ENCODE peak calls at places on chromosomes 13 and 19, in ten cellular contexts. R is ovary, F is HepG2, M is K562, H is endothelial cell of umbilical vein, U is testis, S is gastrocnemius medialis, T is tibial nerve, B is GM12891, C is adrenal gland. G is an unnamed sample.

GRCh38 chr13:50636007-50636704 is 207.3 kb downstream of the DLEU7 start:
- DNase-seq in R (no peak), F (no peak), M (peak), H (no peak), U (peak), S (no peak), T (no peak), B (peak), C (no peak), G (no peak)

GRCh38 chr13:113356594-113356993 is 7.3 kb downstream of the GRTP1 start:
- DNase-seq in R (no peak), F (no peak), M (no peak), H (no peak), U (no peak), S (no peak), T (no peak), B (no peak), C (no peak), G (no peak)

GRCh38 chr13:109945206-109945960 is 159.0 kb upstream of the IRS2 start:
- DNase-seq in R (no peak), F (no peak), M (no peak), H (no peak), U (no peak), S (no peak), T (no peak), B (no peak), C (no peak), G (no peak)

GRCh38 chr19:3792114-3792513 is 5.9 kb upstream of the MATK start:
- DNase-seq in R (no peak), F (no peak), M (no peak), H (no peak), U (no peak), S (no peak), T (no peak), B (no peak), C (no peak), G (no peak)

GRCh38 chr19:56974554-56975207 is 134.2 kb upstream of the PEG3 start:
- DNase-seq in R (peak), F (peak), M (no peak), H (no peak), U (peak), S (no peak), T (no peak), B (no peak), C (peak), G (no peak)

GRCh38 chr13:109145631-109146030 is 516.2 kb downstream of the MYO16 start:
- DNase-seq in R (no peak), F (peak), M (peak), H (peak), U (peak), S (no peak), T (peak), B (peak), C (peak), G (peak)

GRCh38 chr19:383922-384800 is 24.8 kb downstream of the C2CD4C start:
- DNase-seq in R (no peak), F (peak), M (peak), H (peak), U (no peak), S (no peak), T (no peak), B (no peak), C (no peak), G (peak)

GRCh38 chr13:77623797-77624196 is 73.7 kb upstream of the SLAIN1 start:
- DNase-seq in R (no peak), F (no peak), M (no peak), H (no peak), U (no peak), S (no peak), T (no peak), B (no peak), C (no peak), G (no peak)

GRCh38 chr19:17420267-17420924 is 549 bp downstream of the MVB12A start:
- DNase-seq in R (peak), F (no peak), M (peak), H (peak), U (peak), S (peak), T (peak), B (no peak), C (peak), G (peak)

GRCh38 chr13:77033717-77034302 is 6.9 kb upstream of the FBXL3 start:
- DNase-seq in R (no peak), F (no peak), M (no peak), H (no peak), U (no peak), S (no peak), T (no peak), B (no peak), C (no peak), G (no peak)

GRCh38 chr13:49995535-49996165 is 1.2 kb upstream of the TRIM13 start:
- DNase-seq in R (no peak), F (no peak), M (no peak), H (peak), U (no peak), S (no peak), T (no peak), B (no peak), C (no peak), G (no peak)

DNA sequence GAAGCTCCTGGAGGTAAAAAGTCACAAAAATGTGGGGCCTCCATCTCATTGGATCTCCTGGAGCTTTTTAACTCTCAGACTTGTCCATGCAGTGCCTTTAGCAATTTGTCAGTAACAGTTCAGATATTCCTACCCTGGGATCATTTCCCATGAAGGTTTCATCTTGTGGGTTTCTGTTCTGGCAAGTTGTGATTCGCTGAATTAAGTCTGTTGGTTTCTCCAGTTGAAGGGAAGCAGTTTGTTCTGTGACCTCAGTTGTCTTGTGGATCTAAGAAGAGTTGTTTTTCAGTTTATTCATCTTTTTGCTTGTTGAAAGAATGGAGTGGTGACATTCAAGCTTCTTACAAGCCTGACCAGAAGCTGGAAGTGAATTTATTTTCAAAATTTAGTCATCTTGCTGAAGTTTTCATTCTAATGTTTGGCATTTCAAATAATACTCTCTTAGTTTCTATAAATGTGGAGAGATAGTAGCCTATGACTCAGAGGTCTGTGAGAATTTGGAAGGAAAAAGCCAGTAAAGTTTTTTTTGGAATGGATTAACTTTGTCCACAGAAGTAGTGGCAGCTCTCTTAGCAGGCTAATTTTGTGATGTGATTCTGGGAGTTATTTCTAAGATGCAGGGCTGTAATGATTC is 120.1 kb upstream of the CSNK1A1L start:
- DNase-seq in R (no peak), F (no peak), M (no peak), H (no peak), U (no peak), S (no peak), T (no peak), B (no peak), C (no peak), G (no peak)
- TF ChIP-seq POLR2A in R (no peak), F (no peak), M (no peak), H (no peak), U (no peak), S (no peak), T (no peak), B (no peak), C (no peak), G (no peak)

DNA sequence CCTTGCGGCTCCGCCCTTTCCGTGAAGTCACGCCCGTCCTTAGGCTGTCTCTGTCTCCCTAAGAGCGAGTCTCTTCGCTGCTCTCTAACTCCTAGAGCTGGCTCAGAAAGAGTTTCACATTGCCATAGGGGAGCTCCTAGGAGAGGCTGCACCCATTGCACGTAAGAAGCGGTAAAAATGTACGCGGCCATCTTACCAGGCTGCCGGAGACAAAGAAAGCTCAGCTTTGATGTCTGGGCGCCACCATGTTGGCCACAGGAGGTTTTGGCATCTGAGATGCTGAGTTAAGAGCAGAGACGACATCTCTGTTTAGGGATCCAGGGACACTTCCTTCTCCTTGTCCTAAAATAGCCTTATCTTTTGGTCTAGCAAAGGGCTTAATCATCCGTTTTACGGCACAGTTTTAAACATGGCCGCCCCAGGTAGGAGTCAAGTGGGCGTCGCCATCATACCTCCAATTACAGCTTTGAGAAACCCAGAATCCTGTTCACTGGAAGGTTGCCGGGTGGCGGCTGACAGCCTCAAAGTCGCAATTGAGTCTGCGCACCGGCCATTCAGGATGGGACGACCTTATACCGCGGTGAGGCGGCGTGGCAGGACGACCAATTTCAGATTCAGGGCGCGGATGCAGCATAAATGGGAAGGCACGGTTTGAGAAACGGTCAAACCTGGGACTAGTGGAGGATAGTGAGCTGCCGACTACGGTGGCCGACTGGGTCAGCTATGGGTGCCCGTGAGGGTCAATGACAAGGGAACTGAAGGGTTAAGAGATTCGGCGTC is at the start of gene ZNF793:
- DNase-seq in R (peak), F (no peak), M (no peak), H (peak), U (peak), S (peak), T (peak), B (no peak), C (peak), G (peak)
- TF ChIP-seq POLR2A in R (peak), F (no peak), M (no peak), H (no peak), U (peak), S (no peak), T (no peak), B (peak), C (peak), G (peak)

DNA sequence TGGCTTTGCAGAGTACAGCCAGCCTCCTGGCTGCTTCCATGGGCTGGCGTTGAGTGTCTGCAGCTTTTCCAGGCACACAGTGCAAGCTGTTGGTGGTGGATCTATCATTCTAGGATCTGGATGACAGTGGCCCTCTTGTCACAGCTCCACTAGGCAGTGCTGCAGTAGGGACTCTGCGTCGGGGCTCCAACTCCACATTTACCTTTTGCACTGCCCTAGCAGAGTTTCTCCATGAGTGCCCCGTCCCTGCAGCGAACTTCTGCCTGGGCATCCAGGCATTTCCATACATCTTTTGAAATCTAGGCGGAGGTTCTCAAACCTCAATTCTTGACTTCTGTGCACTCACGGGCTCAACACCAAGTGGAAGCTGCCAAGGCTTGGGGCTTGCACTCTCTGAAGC is 1697.3 kb upstream of the MIR17HG start:
- DNase-seq in R (no peak), F (no peak), M (no peak), H (no peak), U (no peak), S (no peak), T (no peak), B (no peak), C (no peak), G (no peak)
- TF ChIP-seq POLR2A in R (no peak), F (no peak), M (no peak), H (no peak), U (no peak), S (no peak), T (no peak), B (no peak), C (no peak), G (no peak)

GRCh38 chr19:15123031-15123890 is 16.1 kb downstream of the SYDE1 start:
- DNase-seq in R (no peak), F (no peak), M (no peak), H (no peak), U (no peak), S (no peak), T (no peak), B (no peak), C (no peak), G (no peak)

GRCh38 chr19:15123900-15124299 is 16.7 kb downstream of the SYDE1 start:
- DNase-seq in R (peak), F (no peak), M (no peak), H (no peak), U (peak), S (peak), T (no peak), B (no peak), C (peak), G (peak)

GRCh38 chr19:15124572-15125231 is 17.5 kb downstream of the SYDE1 start:
- DNase-seq in R (no peak), F (peak), M (no peak), H (no peak), U (peak), S (no peak), T (no peak), B (no peak), C (peak), G (peak)

GRCh38 chr19:15126511-15126910 is 19.3 kb downstream of the SYDE1 start:
- DNase-seq in R (no peak), F (no peak), M (no peak), H (no peak), U (no peak), S (no peak), T (no peak), B (no peak), C (no peak), G (no peak)

GRCh38 chr19:15125232-15126067 is 18.2 kb downstream of the SYDE1 start:
- DNase-seq in R (peak), F (peak), M (peak), H (peak), U (peak), S (peak), T (peak), B (peak), C (peak), G (peak)
- TF ChIP-seq POLR2A in R (peak), F (peak), M (peak), H (peak), U (no peak), S (peak), T (no peak), B (peak), C (peak), G (peak)

GRCh38 chr19:55117636-55118391 is at the start of gene PPP1R12C:
- DNase-seq in R (peak), F (peak), M (peak), H (peak), U (peak), S (peak), T (peak), B (peak), C (peak), G (peak)
- TF ChIP-seq POLR2A in R (no peak), F (peak), M (peak), H (peak), U (no peak), S (peak), T (no peak), B (peak), C (peak), G (peak)

GRCh38 chr19:47742636-47743035 is 2.7 kb upstream of the NOP53 start:
- DNase-seq in R (no peak), F (no peak), M (no peak), H (no peak), U (no peak), S (no peak), T (no peak), B (no peak), C (no peak), G (no peak)
- TF ChIP-seq POLR2A in R (no peak), F (no peak), M (no peak), H (no peak), U (no peak), S (no peak), T (no peak), B (no peak), C (no peak), G (no peak)

GRCh38 chr19:20078696-20079095 is 896 bp downstream of the ZNF90 start:
- DNase-seq in R (peak), F (no peak), M (no peak), H (no peak), U (peak), S (no peak), T (peak), B (no peak), C (no peak), G (peak)

GRCh38 chr19:20079487-20079886 is 1.7 kb downstream of the ZNF90 start:
- DNase-seq in R (no peak), F (no peak), M (no peak), H (no peak), U (no peak), S (no peak), T (no peak), B (no peak), C (no peak), G (no peak)

GRCh38 chr19:20072936-20073335 is 4.9 kb upstream of the ZNF90 start:
- DNase-seq in R (no peak), F (no peak), M (no peak), H (no peak), U (no peak), S (no peak), T (no peak), B (no peak), C (no peak), G (peak)

DNA sequence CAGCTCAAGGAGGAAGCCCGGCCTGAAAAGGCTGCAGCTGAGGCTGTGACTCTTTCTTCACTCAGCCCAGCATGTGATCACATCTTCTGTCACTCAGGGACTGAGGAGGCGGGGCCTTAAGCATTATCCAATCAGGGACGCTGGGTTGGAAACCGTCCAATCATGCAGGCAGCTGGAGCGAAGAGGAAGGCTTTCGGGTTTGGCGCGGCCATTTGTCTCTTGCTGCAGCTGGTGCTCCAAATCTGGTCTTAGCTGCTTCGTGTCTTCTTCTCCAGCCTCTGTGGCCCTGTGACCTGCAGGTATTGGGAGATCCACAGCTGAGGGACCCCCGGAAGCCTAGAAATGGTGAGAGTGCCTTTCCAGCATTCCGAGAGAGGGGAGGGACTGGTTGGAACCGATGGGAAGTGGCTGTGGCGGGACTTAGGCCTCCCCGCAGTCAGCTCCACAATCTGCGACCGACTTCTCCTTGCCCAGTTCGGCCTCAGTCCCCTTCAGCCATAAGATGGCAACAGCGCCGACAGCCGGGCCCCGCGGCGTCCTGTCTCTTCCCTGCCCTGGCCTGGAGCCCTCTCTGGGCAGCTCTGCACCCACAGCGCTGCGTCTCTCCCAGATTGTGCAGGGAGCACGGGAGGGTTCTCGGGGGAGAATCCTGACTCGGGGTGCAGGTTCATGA is at the start of gene ZNF90:
- DNase-seq in R (peak), F (peak), M (peak), H (peak), U (peak), S (peak), T (peak), B (peak), C (peak), G (peak)
- TF ChIP-seq POLR2A in R (no peak), F (peak), M (no peak), H (no peak), U (no peak), S (no peak), T (no peak), B (no peak), C (peak), G (no peak)

GRCh38 chr13:40798380-40798779 is 9.0 kb downstream of the SLC25A15 start:
- DNase-seq in R (no peak), F (no peak), M (no peak), H (no peak), U (no peak), S (no peak), T (no peak), B (no peak), C (no peak), G (no peak)
- TF ChIP-seq POLR2A in R (no peak), F (no peak), M (no peak), H (no peak), U (no peak), S (no peak), T (no peak), B (no peak), C (no peak), G (no peak)

DNA sequence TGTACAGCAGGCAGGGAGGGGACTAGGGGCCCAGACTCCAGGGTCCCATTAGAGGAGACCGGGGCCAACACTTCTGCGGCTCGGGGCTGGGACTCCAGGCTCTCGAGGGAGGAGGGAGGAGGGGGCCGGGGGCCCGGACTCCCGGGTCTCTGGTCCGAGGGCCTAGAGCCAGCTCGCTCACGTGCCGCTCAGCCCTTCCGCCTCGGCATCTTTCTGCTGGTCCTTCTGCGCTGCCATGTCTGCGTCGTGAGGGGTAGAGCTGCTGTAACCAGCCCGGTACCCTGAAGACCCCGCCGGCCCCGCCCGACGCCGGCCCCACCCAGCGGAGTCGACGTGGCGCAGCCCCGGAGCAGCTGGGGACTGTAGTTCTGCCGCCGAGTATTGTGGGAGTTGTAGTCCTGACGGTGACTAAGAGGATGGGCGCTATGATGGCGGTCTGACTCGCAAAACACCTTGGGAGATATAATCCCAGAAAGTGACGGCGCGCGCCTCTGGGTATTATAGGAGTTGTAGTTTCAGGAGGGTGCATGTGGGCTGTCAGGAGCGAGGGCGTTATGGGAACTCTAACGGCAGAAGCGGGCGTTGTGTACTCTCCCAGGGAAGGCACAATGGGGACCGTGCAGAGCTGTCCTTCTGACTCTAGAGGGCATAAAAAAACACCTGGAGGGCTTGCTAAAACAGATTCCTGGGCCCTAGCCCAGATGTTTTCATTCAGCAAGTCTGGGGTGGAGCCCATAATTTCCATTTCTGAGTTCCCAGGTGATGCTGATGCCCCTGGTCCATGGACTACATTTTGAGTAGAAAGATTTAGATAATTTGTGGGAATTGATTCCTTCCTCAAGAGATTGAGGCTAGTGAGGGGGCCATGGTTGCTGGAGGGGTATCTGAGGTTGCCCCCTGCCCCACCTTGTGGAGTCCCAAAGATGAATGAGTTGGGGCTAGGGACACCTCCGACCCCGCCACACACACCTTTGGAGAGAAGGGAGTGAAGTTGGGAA is at the start of gene RABAC1:
- DNase-seq in R (peak), F (peak), M (peak), H (peak), U (peak), S (peak), T (peak), B (peak), C (peak), G (peak)
- TF ChIP-seq POLR2A in R (peak), F (peak), M (no peak), H (no peak), U (peak), S (no peak), T (no peak), B (peak), C (no peak), G (no peak)